ENCODE peak calls at places on chromosomes 3 and 15, in four cellular contexts. J, Y, O and S are unnamed samples.

GRCh38 chr15:85318048-85318731 is 62.2 kb upstream of the AKAP13 start:
- DNase-seq in J (peak), Y (no peak), O (no peak), S (no peak)

GRCh38 chr3:117035785-117036184 is 326.2 kb downstream of the TUSC7 start:
- DNase-seq in J (no peak), Y (no peak), O (no peak), S (no peak)

GRCh38 chr3:176554791-176555330 is 642.4 kb downstream of the TBL1XR1 start:
- DNase-seq in J (no peak), Y (no peak), O (no peak), S (no peak)

GRCh38 chr15:63933522-63933921 is 99.8 kb upstream of the HERC1 start:
- DNase-seq in J (no peak), Y (no peak), O (no peak), S (no peak)

GRCh38 chr15:37900286-37901221 is 33.9 kb upstream of the TMCO5A start:
- DNase-seq in J (no peak), Y (no peak), O (no peak), S (no peak)

GRCh38 chr3:42529463-42529862 is 27.0 kb downstream of the VIPR1 start:
- DNase-seq in J (no peak), Y (no peak), O (no peak), S (no peak)

GRCh38 chr3:73625124-73625665 is 454 bp upstream of the PDZRN3 start:
- DNase-seq in J (no peak), Y (no peak), O (no peak), S (peak)

GRCh38 chr3:14793126-14793857 is 25.5 kb upstream of the FGD5 start:
- DNase-seq in J (no peak), Y (no peak), O (no peak), S (no peak)

GRCh38 chr3:64340636-64341240 is 115.5 kb upstream of the PRICKLE2 start:
- DNase-seq in J (no peak), Y (no peak), O (no peak), S (no peak)

GRCh38 chr3:128794788-128795649 is 69.0 kb downstream of the RAB7A start:
- DNase-seq in J (no peak), Y (peak), O (peak), S (peak)

GRCh38 chr15:52764731-52765130 is 25.4 kb downstream of the ONECUT1 start:
- DNase-seq in J (no peak), Y (no peak), O (no peak), S (no peak)

GRCh38 chr15:58182460-58183163 is 44.4 kb downstream of the AQP9 start:
- DNase-seq in J (no peak), Y (peak), O (peak), S (peak)

GRCh38 chr15:90665288-90666134 is 51.6 kb upstream of the BLM start:
- DNase-seq in J (peak), Y (peak), O (peak), S (no peak)

GRCh38 chr15:28003302-28004037 is 95.6 kb downstream of the OCA2 start:
- DNase-seq in J (no peak), Y (no peak), O (no peak), S (no peak)

GRCh38 chr15:64561997-64562396 is 101.6 kb downstream of the ZNF609 start:
- DNase-seq in J (no peak), Y (no peak), O (no peak), S (no peak)

GRCh38 chr3:30626443-30627181 is 20.2 kb downstream of the TGFBR2 start:
- DNase-seq in J (no peak), Y (no peak), O (no peak), S (no peak)
- TF ChIP-seq BRCA1 in J (no peak), Y (no peak), O (no peak), S (no peak)

GRCh38 chr3:195094211-195094921 is 176.6 kb downstream of the XXYLT1 start:
- DNase-seq in J (peak), Y (no peak), O (no peak), S (no peak)
- TF ChIP-seq BRCA1 in J (no peak), Y (no peak), O (no peak), S (no peak)

GRCh38 chr3:112847692-112848091 is 1.0 kb upstream of the CD200R1L start:
- DNase-seq in J (no peak), Y (no peak), O (no peak), S (no peak)
- TF ChIP-seq BRCA1 in J (no peak), Y (no peak), O (no peak), S (no peak)

DNA sequence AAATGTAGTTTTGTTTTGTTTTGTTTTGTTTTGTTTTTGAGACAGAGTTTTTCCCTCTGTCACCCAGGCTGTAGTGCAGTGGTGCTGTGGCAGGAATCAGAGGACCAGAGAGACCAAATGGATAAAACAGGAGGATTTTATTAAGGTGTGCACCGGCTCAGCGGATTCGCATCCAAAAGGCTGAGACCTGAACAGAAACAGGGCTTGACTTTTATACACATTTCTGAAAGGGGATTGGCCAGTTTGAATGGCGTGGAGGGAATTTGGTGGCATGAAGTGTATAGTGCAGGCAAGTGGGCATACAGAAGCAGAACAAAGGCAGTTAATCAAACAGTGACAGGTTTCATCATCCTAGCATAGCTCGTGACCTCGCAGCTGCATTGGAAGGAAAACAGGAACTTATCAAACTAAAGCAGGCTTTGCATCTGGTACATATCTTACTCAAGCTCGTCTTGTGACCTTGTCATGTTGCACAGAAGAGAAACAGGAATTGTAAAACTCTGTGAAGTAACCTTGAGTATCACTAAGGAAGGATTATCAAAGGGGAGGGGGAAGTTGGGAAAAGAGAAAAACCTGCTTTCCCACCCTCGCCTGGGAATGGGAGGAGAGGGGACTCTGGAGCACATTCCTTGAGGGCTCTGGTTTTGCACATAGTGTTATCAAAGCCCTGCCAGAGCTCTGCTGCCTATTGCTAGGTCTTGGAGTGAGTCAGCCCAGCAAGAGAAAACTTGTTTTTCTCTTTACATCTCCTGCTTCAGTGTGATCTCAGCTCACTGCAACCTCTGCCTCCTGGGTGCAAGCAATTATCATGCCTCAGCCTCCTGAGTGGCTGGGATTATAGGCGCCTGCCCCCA is 38.5 kb downstream of the C3orf62 start:
- DNase-seq in J (peak), Y (peak), O (peak), S (no peak)
- TF ChIP-seq BRCA1 in J (no peak), Y (no peak), O (no peak), S (no peak)

GRCh38 chr3:171334465-171334811 is 125.8 kb downstream of the TNIK start:
- DNase-seq in J (no peak), Y (no peak), O (no peak), S (no peak)
- TF ChIP-seq BRCA1 in J (no peak), Y (no peak), O (no peak), S (no peak)

GRCh38 chr15:80415331-80415730 is 11.1 kb downstream of the ARNT2 start:
- DNase-seq in J (no peak), Y (no peak), O (no peak), S (no peak)

GRCh38 chr15:80419546-80419945 is 15.4 kb downstream of the ARNT2 start:
- DNase-seq in J (no peak), Y (no peak), O (no peak), S (no peak)

GRCh38 chr15:80420658-80421057 is 16.5 kb downstream of the ARNT2 start:
- DNase-seq in J (no peak), Y (no peak), O (no peak), S (no peak)

GRCh38 chr15:80416702-80417101 is 12.5 kb downstream of the ARNT2 start:
- DNase-seq in J (no peak), Y (no peak), O (no peak), S (no peak)

GRCh38 chr15:80418892-80419537 is 14.8 kb downstream of the ARNT2 start:
- DNase-seq in J (no peak), Y (peak), O (peak), S (no peak)
- TF ChIP-seq BRCA1 in J (no peak), Y (no peak), O (no peak), S (no peak)

DNA sequence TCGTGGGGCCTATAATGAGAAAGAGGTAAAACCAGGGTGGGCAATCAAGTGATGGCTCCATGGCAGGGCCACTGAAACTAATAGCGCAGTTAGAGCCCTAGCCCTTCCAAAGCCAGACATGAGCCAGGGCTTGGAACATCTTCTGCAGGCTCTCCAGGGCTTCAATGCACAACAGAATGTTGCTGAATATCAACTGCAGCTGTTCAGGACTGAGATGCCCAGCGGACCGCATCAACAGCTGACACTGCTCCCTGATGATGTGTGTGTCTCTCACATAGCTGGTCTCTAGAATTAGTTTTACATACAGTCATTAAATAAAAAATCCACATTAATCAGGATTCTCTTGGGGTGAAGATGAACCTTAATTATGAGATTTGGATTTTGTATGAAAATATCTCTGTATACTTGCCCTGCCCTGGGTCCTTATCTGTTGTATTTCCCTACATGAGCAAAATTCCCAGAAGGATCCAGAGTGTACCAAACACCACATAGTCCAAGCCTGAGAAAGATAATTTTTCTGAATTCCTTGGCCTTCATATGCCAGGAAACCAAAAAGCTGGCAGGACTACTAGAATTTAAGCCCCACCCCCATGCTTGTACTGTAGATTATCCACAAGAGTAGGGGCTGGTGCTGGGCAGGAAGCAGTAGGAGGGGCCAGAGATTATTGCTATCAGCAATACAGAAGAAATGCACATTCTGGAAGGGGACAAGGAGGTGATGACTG is 7.7 kb upstream of the GOLGB1 start:
- DNase-seq in J (no peak), Y (no peak), O (no peak), S (no peak)
- TF ChIP-seq BRCA1 in J (no peak), Y (no peak), O (no peak), S (no peak)

GRCh38 chr3:178522200-178523052 is 13.8 kb upstream of the KCNMB2 start:
- DNase-seq in J (no peak), Y (no peak), O (no peak), S (no peak)

GRCh38 chr3:178520436-178520835 is 15.8 kb upstream of the KCNMB2 start:
- DNase-seq in J (no peak), Y (no peak), O (no peak), S (no peak)

GRCh38 chr3:178519701-178520100 is 16.5 kb upstream of the KCNMB2 start:
- DNase-seq in J (no peak), Y (no peak), O (no peak), S (no peak)

DNA sequence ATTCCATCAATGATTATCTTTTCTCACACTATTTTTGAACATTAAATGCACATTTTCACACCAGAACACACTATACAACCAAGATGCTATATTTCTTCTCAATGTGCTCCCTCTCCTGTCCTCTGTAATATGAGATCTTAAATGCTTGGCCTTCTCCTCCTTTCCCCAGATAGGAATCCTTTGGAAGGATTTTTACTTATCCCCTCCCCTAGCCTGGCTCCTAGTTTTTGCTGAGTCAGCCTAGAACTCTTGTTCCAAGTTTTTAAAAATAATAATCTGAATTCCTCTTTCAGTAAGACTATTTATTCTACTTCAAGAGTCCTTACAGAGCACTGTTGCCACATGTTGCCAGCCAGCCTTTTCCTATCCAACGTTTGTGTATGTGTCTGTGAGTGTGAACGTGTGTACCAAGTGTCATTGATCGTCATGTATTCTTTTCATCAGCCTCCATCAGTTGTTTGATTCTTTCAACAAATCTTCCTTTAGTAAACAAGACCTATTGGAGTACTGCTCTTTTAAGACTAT is 11.0 kb upstream of the KCNMB2 start:
- DNase-seq in J (no peak), Y (no peak), O (no peak), S (no peak)
- TF ChIP-seq BRCA1 in J (no peak), Y (no peak), O (no peak), S (no peak)

GRCh38 chr15:89400121-89400996 is 65.7 kb upstream of the POLG start:
- DNase-seq in J (no peak), Y (no peak), O (no peak), S (no peak)
- TF ChIP-seq BRCA1 in J (no peak), Y (no peak), O (no peak), S (no peak)

GRCh38 chr3:100160516-100160915 is 46.2 kb upstream of the FILIP1L start:
- DNase-seq in J (no peak), Y (no peak), O (no peak), S (no peak)

GRCh38 chr3:100165926-100166550 is 51.7 kb upstream of the FILIP1L start:
- DNase-seq in J (no peak), Y (no peak), O (no peak), S (no peak)

GRCh38 chr3:100164730-100165129 is 50.4 kb upstream of the FILIP1L start:
- DNase-seq in J (no peak), Y (no peak), O (no peak), S (no peak)

GRCh38 chr3:100159564-100160153 is 45.4 kb upstream of the FILIP1L start:
- DNase-seq in J (no peak), Y (no peak), O (no peak), S (no peak)

GRCh38 chr3:100163787-100164186 is 49.5 kb upstream of the FILIP1L start:
- DNase-seq in J (no peak), Y (no peak), O (no peak), S (no peak)
- TF ChIP-seq BRCA1 in J (no peak), Y (no peak), O (no peak), S (no peak)